ENCODE peak calls at places on chromosomes 5 and 9, in ten cellular contexts. Q is progenitor cell of endocrine pancreas, N is substantia nigra, R is GM13976, W is ELR, K is occipital lobe, C is AML-193, U is SW480, Z is stomach, O is non-pigmented ciliary epithelial cell. S is an unnamed sample.

GRCh38 chr5:148998174-148998797 is 64.6 kb downstream of the SH3TC2 start:
- DNase-seq in Q (no peak), N (no peak), R (peak), W (peak), K (no peak), C (peak), U (peak), Z (no peak), O (no peak), S (no peak)

GRCh38 chr5:59276886-59277514 is 616.5 kb downstream of the PDE4D start:
- DNase-seq in Q (no peak), N (no peak), R (no peak), W (no peak), K (no peak), C (no peak), U (no peak), Z (no peak), O (no peak), S (no peak)

GRCh38 chr5:127645300-127645726 is 3.6 kb upstream of the CTXN3 start:
- DNase-seq in Q (no peak), N (no peak), R (no peak), W (no peak), K (no peak), C (no peak), U (peak), Z (no peak), O (no peak), S (no peak)

GRCh38 chr9:20513126-20513913 is 109.0 kb downstream of the MLLT3 start:
- DNase-seq in Q (no peak), N (no peak), R (no peak), W (peak), K (no peak), C (no peak), U (no peak), Z (no peak), O (peak), S (no peak)

GRCh38 chr5:173753307-173754168 is 134.6 kb upstream of the CPEB4 start:
- DNase-seq in Q (no peak), N (no peak), R (no peak), W (no peak), K (no peak), C (no peak), U (no peak), Z (no peak), O (no peak), S (peak)

GRCh38 chr5:36606437-36607113 is at the start of gene SLC1A3:
- DNase-seq in Q (peak), N (peak), R (peak), W (peak), K (peak), C (peak), U (peak), Z (peak), O (peak), S (no peak)

GRCh38 chr5:124279146-124279545 is 467.3 kb downstream of the ZNF608 start:
- DNase-seq in Q (no peak), N (no peak), R (no peak), W (no peak), K (no peak), C (no peak), U (no peak), Z (no peak), O (no peak), S (no peak)

GRCh38 chr5:128228506-128228905 is 144.9 kb downstream of the SLC12A2 start:
- DNase-seq in Q (no peak), N (no peak), R (no peak), W (no peak), K (no peak), C (no peak), U (no peak), Z (no peak), O (no peak), S (no peak)

GRCh38 chr9:93306579-93307091 is 122.7 kb downstream of the WNK2 start:
- DNase-seq in Q (no peak), N (no peak), R (no peak), W (no peak), K (no peak), C (no peak), U (no peak), Z (no peak), O (no peak), S (peak)

GRCh38 chr5:32836176-32836575 is 125.1 kb downstream of the NPR3 start:
- DNase-seq in Q (no peak), N (no peak), R (no peak), W (no peak), K (no peak), C (no peak), U (no peak), Z (no peak), O (no peak), S (no peak)

GRCh38 chr5:103358305-103358996 is 99.9 kb downstream of the MACIR start:
- DNase-seq in Q (no peak), N (no peak), R (no peak), W (no peak), K (no peak), C (no peak), U (no peak), Z (no peak), O (no peak), S (no peak)

GRCh38 chr5:145787001-145787400 is 48.1 kb downstream of the PRELID2 start:
- DNase-seq in Q (no peak), N (no peak), R (no peak), W (no peak), K (no peak), C (no peak), U (no peak), Z (no peak), O (no peak), S (no peak)

GRCh38 chr9:34577635-34578240 is 11.8 kb downstream of the CNTFR start:
- DNase-seq in Q (no peak), N (peak), R (no peak), W (no peak), K (no peak), C (no peak), U (no peak), Z (no peak), O (no peak), S (no peak)

GRCh38 chr5:115773010-115773580 is 43.4 kb downstream of the CDO1 start:
- DNase-seq in Q (no peak), N (no peak), R (no peak), W (no peak), K (no peak), C (no peak), U (no peak), Z (no peak), O (no peak), S (no peak)

GRCh38 chr9:91534374-91534773 is 110.7 kb upstream of the NFIL3 start:
- DNase-seq in Q (no peak), N (no peak), R (no peak), W (peak), K (no peak), C (no peak), U (no peak), Z (no peak), O (no peak), S (no peak)

GRCh38 chr9:82991684-82992083 is 71.3 kb downstream of the RASEF start:
- DNase-seq in Q (no peak), N (peak), R (no peak), W (no peak), K (no peak), C (no peak), U (peak), Z (no peak), O (no peak), S (no peak)

GRCh38 chr9:20378851-20379250 is 243.4 kb downstream of the MLLT3 start:
- DNase-seq in Q (no peak), N (no peak), R (no peak), W (no peak), K (no peak), C (no peak), U (no peak), Z (no peak), O (no peak), S (no peak)

S was measured in type B pancreatic cell.